ENCODE peak calls at places on chromosomes 16 and 17, in five cellular contexts. Z is activated CD8-positive, alpha-beta T cell treated with anti-CD3 and anti-CD28 coated beads, Interleukin-2, amount 10 ng/mL, durations not matched to agents 7 days and 5 days; J is T-helper 1 cell; G is right cardiac atrium; I is EH. V is an unnamed sample.

GRCh38 chr17:74245145-74245817 is 28.8 kb upstream of the DNAI2 start:
- DNase-seq in Z (no peak), G (no peak), I (peak), J (no peak), V (no peak)

GRCh38 chr17:6551909-6552768 is 4.2 kb downstream of the PITPNM3 start:
- DNase-seq in G (peak), Z (no peak), J (no peak), I (no peak), V (no peak)

GRCh38 chr16:68737046-68737729 is at the start of gene CDH1:
- DNase-seq in Z (peak), G (no peak), J (no peak), I (no peak), V (peak)

GRCh38 chr17:77325826-77326581 is 185.2 kb downstream of the SEC14L1 start:
- DNase-seq in G (peak), I (no peak), J (no peak), Z (peak), V (peak)

GRCh38 chr16:66536525-66536924 is 13.4 kb downstream of the TK2 start:
- DNase-seq in J (no peak), G (no peak), Z (no peak), I (no peak), V (no peak)

GRCh38 chr17:38750312-38751121 is 2.0 kb upstream of the PSMB3 start:
- DNase-seq in I (peak), J (no peak), G (no peak), Z (no peak), V (no peak)

GRCh38 chr16:48011888-48012658 is 143.7 kb downstream of the ABCC12 start:
- DNase-seq in J (no peak), Z (no peak), G (no peak), I (no peak), V (no peak)

GRCh38 chr16:17417740-17418139 is 53.0 kb downstream of the XYLT1 start:
- DNase-seq in Z (no peak), I (peak), J (no peak), G (no peak), V (no peak)

GRCh38 chr16:57036945-57037344 is 47.6 kb downstream of the NLRC5 start:
- DNase-seq in G (no peak), J (no peak), I (no peak), Z (no peak), V (no peak)

GRCh38 chr17:74176546-74177001 is 26.9 kb upstream of the RPL38 start:
- DNase-seq in J (no peak), Z (peak), G (peak), I (peak), V (peak)

GRCh38 chr17:58840820-58841612 is 85.4 kb downstream of the PPM1E start:
- DNase-seq in J (no peak), Z (no peak), I (no peak), G (no peak), V (no peak)

GRCh38 chr17:67477687-67478086 is 100.6 kb downstream of the PITPNC1 start:
- DNase-seq in G (no peak), J (no peak), Z (peak), I (peak), V (no peak)

GRCh38 chr16:19169081-19169639 is 1.1 kb downstream of the SYT17 start:
- DNase-seq in J (no peak), G (no peak), Z (no peak), I (no peak), V (no peak)

GRCh38 chr17:38604479-38605229 is 1.1 kb downstream of the SRCIN1 start:
- DNase-seq in I (no peak), Z (no peak), G (no peak), J (no peak), V (no peak)

GRCh38 chr16:29909398-29909797 is 9.1 kb downstream of the ASPHD1 start:
- DNase-seq in G (no peak), J (no peak), I (peak), Z (no peak), V (peak)

GRCh38 chr16:73049051-73049910 is 1.4 kb upstream of the ZFHX3 start:
- DNase-seq in Z (no peak), J (no peak), I (no peak), G (no peak), V (no peak)

GRCh38 chr17:61168506-61168905 is 231.1 kb upstream of the TBX2 start:
- DNase-seq in G (no peak), Z (no peak), I (no peak), J (no peak), V (no peak)